ENCODE peak calls at places on chromosome 9, in four cellular contexts. One of them, this sample, is unnamed.

GRCh38 chr9:122464633-122465567 is 12.8 kb downstream of the OR1J1 start:
- DNase-seq in AG10803: peak; percentile 95
- DNase-seq in psoas muscle: peak; percentile 66
- DNase-seq in dorsolateral prefrontal cortex: peak; percentile 69
- DNase-seq in this sample: peak; percentile 79

GRCh38 chr9:93621922-93622321 is 45.5 kb downstream of the PHF2 start:
- DNase-seq in AG10803: no peak
- DNase-seq in psoas muscle: no peak
- DNase-seq in dorsolateral prefrontal cortex: no peak
- DNase-seq in this sample: no peak

GRCh38 chr9:114588671-114589526 is 1.3 kb downstream of the ATP6V1G1 start:
- DNase-seq in AG10803: peak; percentile 43
- DNase-seq in psoas muscle: no peak
- DNase-seq in dorsolateral prefrontal cortex: no peak
- DNase-seq in this sample: no peak

GRCh38 chr9:83220737-83221136 is 157.8 kb upstream of the RASEF start:
- DNase-seq in AG10803: peak; percentile 63
- DNase-seq in psoas muscle: no peak
- DNase-seq in dorsolateral prefrontal cortex: no peak
- DNase-seq in this sample: peak; percentile 8

GRCh38 chr9:88514247-88514646 is 20.7 kb upstream of the NXNL2 start:
- DNase-seq in AG10803: no peak
- DNase-seq in psoas muscle: no peak
- DNase-seq in dorsolateral prefrontal cortex: no peak
- DNase-seq in this sample: no peak

GRCh38 chr9:109487247-109487646 is 10.9 kb downstream of the PTPN3 start:
- DNase-seq in AG10803: no peak
- DNase-seq in psoas muscle: no peak
- DNase-seq in dorsolateral prefrontal cortex: no peak
- DNase-seq in this sample: no peak

GRCh38 chr9:69036319-69036718 is 767 bp downstream of the FXN start:
- DNase-seq in AG10803: no peak
- DNase-seq in psoas muscle: no peak
- DNase-seq in dorsolateral prefrontal cortex: no peak
- DNase-seq in this sample: peak; percentile 43

GRCh38 chr9:124257865-124258764 is at the start of gene NEK6:
- DNase-seq in AG10803: peak; percentile 81
- DNase-seq in psoas muscle: peak; percentile 64
- DNase-seq in dorsolateral prefrontal cortex: no peak
- DNase-seq in this sample: peak; percentile 25

GRCh38 chr9:132160802-132161742 is 786 bp upstream of the NTNG2 start:
- DNase-seq in AG10803: peak; percentile 68
- DNase-seq in psoas muscle: peak; percentile 52
- DNase-seq in dorsolateral prefrontal cortex: peak; percentile 49
- DNase-seq in this sample: peak; percentile 86

GRCh38 chr9:5767968-5768932 is 64.7 kb downstream of the ERMP1 start:
- DNase-seq in AG10803: peak; percentile 6
- DNase-seq in psoas muscle: no peak
- DNase-seq in dorsolateral prefrontal cortex: no peak
- DNase-seq in this sample: peak; percentile 43

GRCh38 chr9:101047848-101048402 is 19.4 kb downstream of the PLPPR1 start:
- DNase-seq in AG10803: no peak
- DNase-seq in psoas muscle: no peak
- DNase-seq in dorsolateral prefrontal cortex: no peak
- DNase-seq in this sample: no peak

GRCh38 chr9:115494958-115495690 is 377.2 kb upstream of the TNC start:
- DNase-seq in AG10803: no peak
- DNase-seq in psoas muscle: no peak
- DNase-seq in dorsolateral prefrontal cortex: no peak
- DNase-seq in this sample: no peak

GRCh38 chr9:119360237-119360636 is 9.0 kb downstream of the BRINP1 start:
- DNase-seq in AG10803: no peak
- DNase-seq in psoas muscle: no peak
- DNase-seq in dorsolateral prefrontal cortex: no peak
- DNase-seq in this sample: no peak

GRCh38 chr9:19618816-19619215 is 170.0 kb downstream of the SLC24A2 start:
- DNase-seq in AG10803: no peak
- DNase-seq in psoas muscle: no peak
- DNase-seq in dorsolateral prefrontal cortex: no peak
- DNase-seq in this sample: no peak

GRCh38 chr9:97703437-97704326 is 6.5 kb upstream of the XPA start:
- DNase-seq in AG10803: peak; percentile 82
- DNase-seq in psoas muscle: no peak
- DNase-seq in dorsolateral prefrontal cortex: no peak
- DNase-seq in this sample: peak; percentile 65

GRCh38 chr9:105503873-105504272 is 54.1 kb upstream of the FKTN start:
- DNase-seq in AG10803: no peak
- DNase-seq in psoas muscle: no peak
- DNase-seq in dorsolateral prefrontal cortex: no peak
- DNase-seq in this sample: no peak

GRCh38 chr9:131737426-131737825 is 2.5 kb downstream of the RAPGEF1 start:
- DNase-seq in AG10803: no peak
- DNase-seq in psoas muscle: no peak
- DNase-seq in dorsolateral prefrontal cortex: no peak
- DNase-seq in this sample: no peak

GRCh38 chr9:109206670-109207069 is 39.6 kb upstream of the FRRS1L start:
- DNase-seq in AG10803: no peak
- DNase-seq in psoas muscle: no peak
- DNase-seq in dorsolateral prefrontal cortex: no peak
- DNase-seq in this sample: no peak

GRCh38 chr9:129990269-129991005 is 52.6 kb downstream of the FNBP1 start:
- DNase-seq in AG10803: no peak
- DNase-seq in psoas muscle: no peak
- DNase-seq in dorsolateral prefrontal cortex: no peak
- DNase-seq in this sample: peak; percentile 44

GRCh38 chr9:91427873-91428272 is 4.2 kb upstream of the NFIL3 start:
- DNase-seq in AG10803: peak; percentile 63
- DNase-seq in psoas muscle: no peak
- DNase-seq in dorsolateral prefrontal cortex: no peak
- DNase-seq in this sample: no peak

GRCh38 chr9:108544866-108545265 is 310.9 kb downstream of the ACTL7B start:
- DNase-seq in AG10803: peak; percentile 36
- DNase-seq in psoas muscle: no peak
- DNase-seq in dorsolateral prefrontal cortex: no peak
- DNase-seq in this sample: no peak

GRCh38 chr9:95175523-95175922 is 142.0 kb downstream of the FANCC start:
- DNase-seq in AG10803: no peak
- DNase-seq in psoas muscle: no peak
- DNase-seq in dorsolateral prefrontal cortex: no peak
- DNase-seq in this sample: no peak

GRCh38 chr9:19481971-19482404 is 73.2 kb downstream of the ACER2 start:
- DNase-seq in AG10803: no peak
- DNase-seq in psoas muscle: no peak
- DNase-seq in dorsolateral prefrontal cortex: peak; percentile 73
- DNase-seq in this sample: no peak

GRCh38 chr9:114421147-114421546 is 33.4 kb upstream of the AKNA start:
- DNase-seq in AG10803: no peak
- DNase-seq in psoas muscle: no peak
- DNase-seq in dorsolateral prefrontal cortex: no peak
- DNase-seq in this sample: no peak

DNA sequence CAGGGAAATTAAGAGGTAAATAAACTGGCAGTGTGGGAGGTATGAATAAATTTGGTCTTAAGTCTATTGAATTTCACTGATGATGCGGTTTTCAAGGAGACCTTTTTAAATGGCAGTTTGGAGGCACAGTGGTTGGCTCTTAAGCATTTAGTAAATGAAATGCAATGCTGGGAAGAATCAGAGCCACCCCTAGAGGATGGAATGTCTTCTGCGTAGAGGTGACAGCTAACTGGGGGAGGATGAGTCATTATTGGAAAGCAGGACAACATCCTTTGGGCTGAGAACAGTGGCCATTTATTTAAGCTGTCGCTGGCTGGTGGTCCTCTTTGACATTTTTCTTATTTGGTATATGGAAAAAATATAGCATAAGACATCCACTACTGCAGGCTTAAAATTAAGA is 163.2 kb downstream of the SH3GL2 start:
- DNase-seq in AG10803: no peak
- DNase-seq in psoas muscle: no peak
- DNase-seq in dorsolateral prefrontal cortex: no peak
- DNase-seq in this sample: no peak
- TF ChIP-seq CTCF in AG10803: no peak
- TF ChIP-seq CTCF in psoas muscle: no peak
- TF ChIP-seq CTCF in dorsolateral prefrontal cortex: no peak
- TF ChIP-seq CTCF in this sample: no peak

GRCh38 chr9:96245399-96245798 is 56.6 kb downstream of the HSD17B3 start:
- DNase-seq in AG10803: no peak
- DNase-seq in psoas muscle: no peak
- DNase-seq in dorsolateral prefrontal cortex: no peak
- DNase-seq in this sample: peak; percentile 22
- TF ChIP-seq CTCF in AG10803: no peak
- TF ChIP-seq CTCF in psoas muscle: no peak
- TF ChIP-seq CTCF in dorsolateral prefrontal cortex: no peak
- TF ChIP-seq CTCF in this sample: no peak

DNA sequence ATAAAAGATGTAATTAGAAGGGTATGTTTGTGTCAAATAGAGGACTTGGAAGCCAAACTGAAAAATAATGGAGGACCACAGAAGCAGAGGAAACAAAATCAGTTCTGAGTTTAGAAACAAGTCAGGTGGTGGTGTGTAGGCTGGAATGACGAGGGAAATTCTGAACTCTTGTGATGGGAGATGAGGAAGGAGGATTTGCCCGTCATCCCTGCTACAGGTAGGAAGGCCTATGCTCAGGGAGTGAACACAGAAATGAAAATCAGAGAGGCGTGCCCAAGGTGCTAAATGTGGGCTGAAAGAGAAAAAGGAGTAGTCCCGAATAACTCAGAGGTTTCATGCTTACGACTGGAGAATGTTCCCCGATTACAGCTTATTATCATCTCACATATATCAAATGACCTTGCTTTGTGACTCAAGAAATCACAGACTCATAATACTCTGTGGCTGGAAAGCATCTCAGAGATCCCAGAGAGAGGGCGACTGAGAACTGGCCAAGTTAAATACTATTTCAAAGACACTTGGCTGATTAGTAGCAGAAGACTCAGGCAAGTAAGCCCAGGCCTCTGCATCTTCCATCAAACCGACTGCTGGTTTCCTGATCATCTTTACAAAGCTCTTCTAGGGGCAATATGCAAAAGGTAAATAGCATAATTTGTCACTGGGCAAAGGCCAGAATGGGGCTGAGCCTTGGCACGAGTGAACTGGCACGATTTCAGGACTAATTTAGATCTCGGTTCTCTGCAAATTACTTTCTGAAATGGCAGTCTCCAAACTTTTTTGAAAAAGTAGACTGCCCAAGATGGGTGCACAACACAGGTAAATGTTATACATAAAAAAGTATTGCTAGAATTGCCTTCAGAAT is 125.9 kb downstream of the SUSD1 start:
- DNase-seq in AG10803: peak; percentile 90
- DNase-seq in psoas muscle: no peak
- DNase-seq in dorsolateral prefrontal cortex: no peak
- DNase-seq in this sample: no peak
- TF ChIP-seq CTCF in AG10803: no peak
- TF ChIP-seq CTCF in psoas muscle: no peak
- TF ChIP-seq CTCF in dorsolateral prefrontal cortex: no peak
- TF ChIP-seq CTCF in this sample: no peak

GRCh38 chr9:74006935-74007334 is 490.2 kb upstream of the RORB start:
- DNase-seq in AG10803: no peak
- DNase-seq in psoas muscle: no peak
- DNase-seq in dorsolateral prefrontal cortex: no peak
- DNase-seq in this sample: no peak
- TF ChIP-seq CTCF in AG10803: no peak
- TF ChIP-seq CTCF in psoas muscle: no peak
- TF ChIP-seq CTCF in dorsolateral prefrontal cortex: no peak
- TF ChIP-seq CTCF in this sample: no peak

GRCh38 chr9:38443597-38443996 is 19.3 kb upstream of the IGFBPL1 start:
- DNase-seq in AG10803: no peak
- DNase-seq in psoas muscle: no peak
- DNase-seq in dorsolateral prefrontal cortex: no peak
- DNase-seq in this sample: no peak
- TF ChIP-seq CTCF in AG10803: no peak
- TF ChIP-seq CTCF in psoas muscle: no peak
- TF ChIP-seq CTCF in dorsolateral prefrontal cortex: no peak
- TF ChIP-seq CTCF in this sample: no peak

GRCh38 chr9:125768803-125769202 is 21.6 kb downstream of the PBX3 start:
- DNase-seq in AG10803: no peak
- DNase-seq in psoas muscle: no peak
- DNase-seq in dorsolateral prefrontal cortex: no peak
- DNase-seq in this sample: no peak

GRCh38 chr9:125772740-125773139 is 25.6 kb downstream of the PBX3 start:
- DNase-seq in AG10803: no peak
- DNase-seq in psoas muscle: no peak
- DNase-seq in dorsolateral prefrontal cortex: no peak
- DNase-seq in this sample: no peak

GRCh38 chr9:125774106-125774505 is 26.9 kb downstream of the PBX3 start:
- DNase-seq in AG10803: no peak
- DNase-seq in psoas muscle: no peak
- DNase-seq in dorsolateral prefrontal cortex: no peak
- DNase-seq in this sample: no peak

GRCh38 chr9:125767349-125767748 is 20.2 kb downstream of the PBX3 start:
- DNase-seq in AG10803: no peak
- DNase-seq in psoas muscle: no peak
- DNase-seq in dorsolateral prefrontal cortex: no peak
- DNase-seq in this sample: no peak

DNA sequence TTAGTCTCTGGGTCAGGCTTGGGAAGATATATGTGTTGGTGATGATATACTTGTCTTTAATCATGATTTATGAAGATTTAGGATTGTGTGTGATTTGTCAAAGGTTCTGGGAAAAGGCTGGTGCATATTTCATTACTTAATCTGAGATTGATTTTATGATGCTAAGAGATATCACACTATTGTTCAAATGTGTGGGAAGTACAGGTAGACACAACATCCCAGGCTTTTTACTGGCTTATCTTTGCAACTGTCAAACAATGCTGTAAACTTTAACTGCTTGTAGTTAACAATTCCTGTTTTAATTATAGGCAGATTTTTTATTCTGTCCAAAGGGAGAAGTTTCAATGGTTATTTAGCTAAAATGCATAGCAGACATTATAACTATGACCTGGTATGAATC is 23.9 kb downstream of the PBX3 start:
- DNase-seq in AG10803: no peak
- DNase-seq in psoas muscle: no peak
- DNase-seq in dorsolateral prefrontal cortex: no peak
- DNase-seq in this sample: no peak
- TF ChIP-seq CTCF in AG10803: no peak
- TF ChIP-seq CTCF in psoas muscle: no peak
- TF ChIP-seq CTCF in dorsolateral prefrontal cortex: no peak
- TF ChIP-seq CTCF in this sample: no peak

This sample was measured in activated CD8-positive, alpha-beta T cell treated with anti-CD3 and anti-CD28 coated beads for 36 hours.